ENCODE peak calls at places on chromosomes 3 and 15, in nine cellular contexts. One of them, this sample, is unnamed.

GRCh38 chr3:125141596-125142417 is 70.7 kb downstream of the SLC12A8 start:
- DNase-seq in AG04450: no peak
- DNase-seq in sigmoid colon: peak
- DNase-seq in ovary: peak
- DNase-seq in lower lobe of right lung: peak
- DNase-seq in transverse colon: peak
- DNase-seq in cardiac muscle cell: peak
- DNase-seq in testis: peak
- DNase-seq in stomach: peak
- DNase-seq in this sample: peak

GRCh38 chr3:56928379-56929068 is 126.8 kb upstream of the ARHGEF3 start:
- DNase-seq in AG04450: no peak
- DNase-seq in sigmoid colon: no peak
- DNase-seq in ovary: no peak
- DNase-seq in lower lobe of right lung: no peak
- DNase-seq in transverse colon: no peak
- DNase-seq in cardiac muscle cell: no peak
- DNase-seq in testis: no peak
- DNase-seq in stomach: no peak
- DNase-seq in this sample: no peak

GRCh38 chr15:86876387-86876786 is 796.7 kb downstream of the AGBL1 start:
- DNase-seq in AG04450: no peak
- DNase-seq in sigmoid colon: no peak
- DNase-seq in ovary: no peak
- DNase-seq in lower lobe of right lung: no peak
- DNase-seq in transverse colon: no peak
- DNase-seq in cardiac muscle cell: no peak
- DNase-seq in testis: no peak
- DNase-seq in stomach: no peak
- DNase-seq in this sample: no peak

GRCh38 chr3:64575211-64575844 is 112.5 kb downstream of the ADAMTS9 start:
- DNase-seq in AG04450: no peak
- DNase-seq in sigmoid colon: no peak
- DNase-seq in ovary: no peak
- DNase-seq in lower lobe of right lung: no peak
- DNase-seq in transverse colon: no peak
- DNase-seq in cardiac muscle cell: no peak
- DNase-seq in testis: no peak
- DNase-seq in stomach: no peak
- DNase-seq in this sample: no peak

GRCh38 chr3:134222835-134223234 is 27.8 kb downstream of the RYK start:
- DNase-seq in AG04450: no peak
- DNase-seq in sigmoid colon: no peak
- DNase-seq in ovary: peak
- DNase-seq in lower lobe of right lung: no peak
- DNase-seq in transverse colon: no peak
- DNase-seq in cardiac muscle cell: no peak
- DNase-seq in testis: no peak
- DNase-seq in stomach: no peak
- DNase-seq in this sample: no peak

GRCh38 chr3:46628980-46629379 is 16.7 kb downstream of the FAM240A start:
- DNase-seq in AG04450: no peak
- DNase-seq in sigmoid colon: no peak
- DNase-seq in ovary: peak
- DNase-seq in lower lobe of right lung: no peak
- DNase-seq in transverse colon: peak
- DNase-seq in cardiac muscle cell: no peak
- DNase-seq in testis: no peak
- DNase-seq in stomach: no peak
- DNase-seq in this sample: no peak

GRCh38 chr3:94694894-94695293 is 632.0 kb downstream of the NSUN3 start:
- DNase-seq in AG04450: no peak
- DNase-seq in sigmoid colon: no peak
- DNase-seq in ovary: no peak
- DNase-seq in lower lobe of right lung: no peak
- DNase-seq in transverse colon: no peak
- DNase-seq in cardiac muscle cell: no peak
- DNase-seq in testis: no peak
- DNase-seq in stomach: no peak
- DNase-seq in this sample: no peak

GRCh38 chr3:105747621-105748165 is 121.1 kb downstream of the CBLB start:
- DNase-seq in AG04450: no peak
- DNase-seq in sigmoid colon: no peak
- DNase-seq in ovary: no peak
- DNase-seq in lower lobe of right lung: no peak
- DNase-seq in transverse colon: no peak
- DNase-seq in cardiac muscle cell: no peak
- DNase-seq in testis: no peak
- DNase-seq in stomach: no peak
- DNase-seq in this sample: no peak

GRCh38 chr3:159200176-159200575 is 398.3 kb downstream of the MFSD1 start:
- DNase-seq in AG04450: peak
- DNase-seq in sigmoid colon: no peak
- DNase-seq in ovary: no peak
- DNase-seq in lower lobe of right lung: no peak
- DNase-seq in transverse colon: no peak
- DNase-seq in cardiac muscle cell: no peak
- DNase-seq in testis: no peak
- DNase-seq in stomach: no peak
- DNase-seq in this sample: no peak

GRCh38 chr3:23455084-23455483 is 252.0 kb downstream of the UBE2E2 start:
- DNase-seq in AG04450: peak
- DNase-seq in sigmoid colon: no peak
- DNase-seq in ovary: no peak
- DNase-seq in lower lobe of right lung: no peak
- DNase-seq in transverse colon: no peak
- DNase-seq in cardiac muscle cell: no peak
- DNase-seq in testis: no peak
- DNase-seq in stomach: no peak
- DNase-seq in this sample: no peak

GRCh38 chr15:77406846-77407245 is 13.1 kb downstream of the PEAK1 start:
- DNase-seq in AG04450: no peak
- DNase-seq in sigmoid colon: no peak
- DNase-seq in ovary: no peak
- DNase-seq in lower lobe of right lung: no peak
- DNase-seq in transverse colon: no peak
- DNase-seq in cardiac muscle cell: no peak
- DNase-seq in testis: no peak
- DNase-seq in stomach: no peak
- DNase-seq in this sample: no peak

GRCh38 chr15:26095710-26096330 is 232.7 kb upstream of the ATP10A start:
- DNase-seq in AG04450: no peak
- DNase-seq in sigmoid colon: no peak
- DNase-seq in ovary: no peak
- DNase-seq in lower lobe of right lung: no peak
- DNase-seq in transverse colon: no peak
- DNase-seq in cardiac muscle cell: no peak
- DNase-seq in testis: no peak
- DNase-seq in stomach: no peak
- DNase-seq in this sample: no peak

GRCh38 chr3:197256836-197257444 is 41.5 kb downstream of the DLG1 start:
- DNase-seq in AG04450: peak
- DNase-seq in sigmoid colon: no peak
- DNase-seq in ovary: no peak
- DNase-seq in lower lobe of right lung: no peak
- DNase-seq in transverse colon: peak
- DNase-seq in cardiac muscle cell: peak
- DNase-seq in testis: peak
- DNase-seq in stomach: no peak
- DNase-seq in this sample: no peak

GRCh38 chr3:120477826-120478225 is 27.0 kb upstream of the FSTL1 start:
- DNase-seq in AG04450: no peak
- DNase-seq in sigmoid colon: no peak
- DNase-seq in ovary: no peak
- DNase-seq in lower lobe of right lung: no peak
- DNase-seq in transverse colon: no peak
- DNase-seq in cardiac muscle cell: peak
- DNase-seq in testis: no peak
- DNase-seq in stomach: no peak
- DNase-seq in this sample: no peak

GRCh38 chr3:144380832-144381231 is 409.2 kb downstream of the DIPK2A start:
- DNase-seq in AG04450: no peak
- DNase-seq in sigmoid colon: no peak
- DNase-seq in ovary: no peak
- DNase-seq in lower lobe of right lung: no peak
- DNase-seq in transverse colon: no peak
- DNase-seq in cardiac muscle cell: no peak
- DNase-seq in testis: no peak
- DNase-seq in stomach: peak
- DNase-seq in this sample: no peak

GRCh38 chr3:13352621-13353131 is 67.4 kb downstream of the NUP210 start:
- DNase-seq in AG04450: no peak
- DNase-seq in sigmoid colon: no peak
- DNase-seq in ovary: no peak
- DNase-seq in lower lobe of right lung: no peak
- DNase-seq in transverse colon: no peak
- DNase-seq in cardiac muscle cell: no peak
- DNase-seq in testis: no peak
- DNase-seq in stomach: no peak
- DNase-seq in this sample: no peak

GRCh38 chr3:50167069-50167781 is 12.1 kb downstream of the SEMA3F start:
- DNase-seq in AG04450: no peak
- DNase-seq in sigmoid colon: no peak
- DNase-seq in ovary: no peak
- DNase-seq in lower lobe of right lung: no peak
- DNase-seq in transverse colon: peak
- DNase-seq in cardiac muscle cell: no peak
- DNase-seq in testis: no peak
- DNase-seq in stomach: peak
- DNase-seq in this sample: no peak

GRCh38 chr15:83010709-83011270 is 649 bp downstream of the C15orf40 start:
- DNase-seq in AG04450: peak
- DNase-seq in sigmoid colon: peak
- DNase-seq in ovary: peak
- DNase-seq in lower lobe of right lung: peak
- DNase-seq in transverse colon: peak
- DNase-seq in cardiac muscle cell: peak
- DNase-seq in testis: peak
- DNase-seq in stomach: peak
- DNase-seq in this sample: peak

GRCh38 chr3:7962244-7962643 is 539.4 kb upstream of the LMCD1 start:
- DNase-seq in AG04450: no peak
- DNase-seq in sigmoid colon: no peak
- DNase-seq in ovary: no peak
- DNase-seq in lower lobe of right lung: no peak
- DNase-seq in transverse colon: no peak
- DNase-seq in cardiac muscle cell: no peak
- DNase-seq in testis: no peak
- DNase-seq in stomach: no peak
- DNase-seq in this sample: no peak

GRCh38 chr3:66748175-66748876 is 247.5 kb upstream of the LRIG1 start:
- DNase-seq in AG04450: no peak
- DNase-seq in sigmoid colon: no peak
- DNase-seq in ovary: no peak
- DNase-seq in lower lobe of right lung: no peak
- DNase-seq in transverse colon: no peak
- DNase-seq in cardiac muscle cell: peak
- DNase-seq in testis: no peak
- DNase-seq in stomach: no peak
- DNase-seq in this sample: no peak

DNA sequence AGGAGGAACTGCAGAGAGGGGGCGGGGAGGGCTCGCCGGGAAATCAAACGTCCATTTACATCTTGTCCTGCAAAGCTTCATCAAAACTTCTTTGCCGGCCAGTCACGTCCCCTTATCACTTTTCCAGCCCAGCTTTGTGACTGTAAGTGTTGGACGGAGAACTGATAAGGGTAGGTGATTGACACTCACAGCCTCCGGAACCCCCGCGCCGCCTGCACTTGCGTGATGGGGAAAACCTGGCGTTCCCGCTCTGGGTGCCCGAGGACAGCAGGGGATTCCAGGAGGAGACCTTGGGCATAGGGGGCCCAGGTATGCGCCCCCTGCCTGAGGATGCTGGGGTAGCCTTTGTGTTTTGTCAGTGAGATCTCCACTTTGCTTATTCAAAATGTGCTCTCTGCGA is 72.8 kb upstream of the ANKRD34C start:
- DNase-seq in AG04450: no peak
- DNase-seq in sigmoid colon: no peak
- DNase-seq in ovary: no peak
- DNase-seq in lower lobe of right lung: no peak
- DNase-seq in transverse colon: no peak
- DNase-seq in cardiac muscle cell: peak
- DNase-seq in testis: peak
- DNase-seq in stomach: no peak
- DNase-seq in this sample: no peak
- H3K4me3 ChIP-seq in AG04450: no peak
- H3K4me3 ChIP-seq in sigmoid colon: no peak
- H3K4me3 ChIP-seq in ovary: no peak
- H3K4me3 ChIP-seq in lower lobe of right lung: no peak
- H3K4me3 ChIP-seq in transverse colon: no peak
- H3K4me3 ChIP-seq in cardiac muscle cell: no peak
- H3K4me3 ChIP-seq in testis: no peak
- H3K4me3 ChIP-seq in stomach: no peak
- H3K4me3 ChIP-seq in this sample: no peak

DNA sequence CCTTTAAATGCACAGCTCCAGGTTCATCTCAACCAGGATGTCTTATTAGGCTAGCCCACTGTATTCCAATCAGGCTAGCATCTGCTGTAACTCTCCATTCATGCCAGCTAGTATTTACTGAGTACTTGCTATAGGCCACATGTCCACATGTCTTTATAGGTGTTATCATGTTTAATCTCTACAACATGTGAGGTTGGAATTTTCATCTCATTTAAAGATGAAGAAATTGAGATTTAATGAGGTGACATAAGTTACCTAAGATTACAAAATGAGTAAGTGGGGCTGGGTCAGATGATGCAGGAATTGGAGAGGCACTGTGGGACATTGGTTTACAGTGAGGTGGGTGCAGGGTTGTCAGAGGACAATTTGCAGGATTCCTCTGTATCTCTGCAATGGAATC is 2.9 kb downstream of the IFT122 start:
- DNase-seq in AG04450: no peak
- DNase-seq in sigmoid colon: no peak
- DNase-seq in ovary: no peak
- DNase-seq in lower lobe of right lung: no peak
- DNase-seq in transverse colon: no peak
- DNase-seq in cardiac muscle cell: no peak
- DNase-seq in testis: no peak
- DNase-seq in stomach: no peak
- DNase-seq in this sample: no peak
- H3K4me3 ChIP-seq in AG04450: no peak
- H3K4me3 ChIP-seq in sigmoid colon: no peak
- H3K4me3 ChIP-seq in ovary: no peak
- H3K4me3 ChIP-seq in lower lobe of right lung: no peak
- H3K4me3 ChIP-seq in transverse colon: no peak
- H3K4me3 ChIP-seq in cardiac muscle cell: no peak
- H3K4me3 ChIP-seq in testis: no peak
- H3K4me3 ChIP-seq in stomach: no peak
- H3K4me3 ChIP-seq in this sample: no peak

GRCh38 chr15:101131489-101132389 is 120.1 kb downstream of the CHSY1 start:
- DNase-seq in AG04450: no peak
- DNase-seq in sigmoid colon: no peak
- DNase-seq in ovary: no peak
- DNase-seq in lower lobe of right lung: no peak
- DNase-seq in transverse colon: no peak
- DNase-seq in cardiac muscle cell: no peak
- DNase-seq in testis: no peak
- DNase-seq in stomach: no peak
- DNase-seq in this sample: no peak
- H3K4me3 ChIP-seq in AG04450: no peak
- H3K4me3 ChIP-seq in sigmoid colon: no peak
- H3K4me3 ChIP-seq in ovary: no peak
- H3K4me3 ChIP-seq in lower lobe of right lung: no peak
- H3K4me3 ChIP-seq in transverse colon: no peak
- H3K4me3 ChIP-seq in cardiac muscle cell: no peak
- H3K4me3 ChIP-seq in testis: no peak
- H3K4me3 ChIP-seq in stomach: no peak
- H3K4me3 ChIP-seq in this sample: no peak

GRCh38 chr3:16671690-16672089 is 66.5 kb upstream of the DAZL start:
- DNase-seq in AG04450: no peak
- DNase-seq in sigmoid colon: no peak
- DNase-seq in ovary: no peak
- DNase-seq in lower lobe of right lung: no peak
- DNase-seq in transverse colon: no peak
- DNase-seq in cardiac muscle cell: no peak
- DNase-seq in testis: no peak
- DNase-seq in stomach: no peak
- DNase-seq in this sample: no peak
- H3K4me3 ChIP-seq in AG04450: no peak
- H3K4me3 ChIP-seq in sigmoid colon: no peak
- H3K4me3 ChIP-seq in ovary: no peak
- H3K4me3 ChIP-seq in lower lobe of right lung: no peak
- H3K4me3 ChIP-seq in transverse colon: no peak
- H3K4me3 ChIP-seq in cardiac muscle cell: no peak
- H3K4me3 ChIP-seq in testis: no peak
- H3K4me3 ChIP-seq in stomach: no peak
- H3K4me3 ChIP-seq in this sample: no peak